ENCODE peak calls at places on chromosomes 5 and 9, in four cellular contexts. Y, S, U and W are unnamed samples.
A peak's percentile ranks its signal among the peaks of the same experiment; 100 is the strongest.

GRCh38 chr9:97307091-97307490 is 368 bp upstream of the CCDC180 start:
- DNase-seq in Y (peak; percentile 90), S (peak; percentile 82), U (peak; percentile 58), W (peak; percentile 85)

GRCh38 chr9:10366171-10366779 is 246.5 kb downstream of the PTPRD start:
- DNase-seq in Y (no peak), S (no peak), U (no peak), W (no peak)

GRCh38 chr9:124760719-124761118 is 10.4 kb downstream of the NR6A1 start:
- DNase-seq in Y (no peak), S (no peak), U (no peak), W (no peak)

GRCh38 chr5:54807421-54807820 is 178.0 kb downstream of the ESM1 start:
- DNase-seq in Y (no peak), S (no peak), U (no peak), W (no peak)

GRCh38 chr5:111227805-111228204 is 3.6 kb downstream of the CAMK4 start:
- DNase-seq in Y (no peak), S (no peak), U (no peak), W (peak; percentile 76)

GRCh38 chr5:131221888-131222287 is 42.0 kb upstream of the CDC42SE2 start:
- DNase-seq in Y (no peak), S (no peak), U (no peak), W (no peak)

GRCh38 chr5:156934450-156935211 is 28.4 kb downstream of the TIMD4 start:
- DNase-seq in Y (no peak), S (no peak), U (no peak), W (no peak)

GRCh38 chr5:167294861-167295685 is 996.4 kb upstream of the WWC1 start:
- DNase-seq in Y (no peak), S (no peak), U (no peak), W (no peak)

DNA sequence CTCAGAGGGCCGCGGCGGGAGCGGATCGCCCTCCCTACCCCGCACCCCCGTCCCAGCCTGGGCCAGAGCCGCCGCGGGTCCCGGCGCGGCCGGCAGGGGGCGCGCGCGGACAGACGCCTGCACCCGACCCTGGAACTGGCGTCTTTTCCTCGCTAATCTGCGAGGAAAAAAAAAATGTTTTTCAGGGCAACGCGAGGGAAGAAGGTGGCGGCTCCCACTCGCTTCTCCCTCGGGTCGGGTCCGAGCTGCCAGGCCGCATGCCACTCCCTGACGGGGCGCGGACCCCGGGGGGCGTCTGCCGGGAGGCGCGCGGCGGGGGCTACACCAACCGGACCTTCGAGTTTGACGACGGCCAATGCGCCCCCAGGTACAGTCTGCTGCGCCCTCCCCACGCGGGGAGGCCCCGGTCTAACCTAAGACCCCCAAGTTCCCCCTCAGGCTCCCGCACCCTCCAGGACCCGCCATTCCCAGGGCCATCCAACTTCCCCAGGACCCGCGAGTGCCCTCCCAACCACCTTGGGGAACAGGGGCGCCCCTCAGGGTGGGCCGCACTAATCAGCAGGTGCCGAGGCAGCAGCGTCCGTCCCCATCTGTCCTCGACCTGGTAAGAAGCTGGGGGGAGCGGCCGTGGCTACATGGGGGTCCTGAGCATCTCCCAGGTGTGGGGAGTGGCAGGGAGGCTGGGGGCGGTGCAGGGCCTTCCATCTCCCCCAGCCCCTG is at the start of gene KCNT1:
- DNase-seq in Y (no peak), S (peak; percentile 18), U (peak; percentile 92), W (no peak)
- TF ChIP-seq CTCF in Y (peak; percentile 96), S (peak; percentile 94), U (peak; percentile 91), W (peak; percentile 98)

GRCh38 chr9:136645903-136646754 is 16.6 kb upstream of the EGFL7 start:
- DNase-seq in Y (no peak), S (peak; percentile 18), U (peak; percentile 84), W (peak; percentile 89)
- TF ChIP-seq CTCF in Y (no peak), S (no peak), U (peak; percentile 63), W (peak; percentile 25)

DNA sequence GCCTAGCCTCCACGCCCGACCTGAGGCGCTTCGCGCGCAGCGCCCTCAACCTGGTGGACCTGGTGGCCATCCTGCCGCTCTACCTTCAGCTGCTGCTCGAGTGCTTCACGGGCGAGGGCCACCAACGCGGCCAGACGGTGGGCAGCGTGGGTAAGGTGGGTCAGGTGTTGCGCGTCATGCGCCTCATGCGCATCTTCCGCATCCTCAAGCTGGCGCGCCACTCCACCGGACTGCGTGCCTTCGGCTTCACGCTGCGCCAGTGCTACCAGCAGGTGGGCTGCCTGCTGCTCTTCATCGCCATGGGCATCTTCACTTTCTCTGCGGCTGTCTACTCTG is 1.4 kb downstream of the KCNV2 start:
- DNase-seq in Y (no peak), S (no peak), U (no peak), W (no peak)
- TF ChIP-seq CTCF in Y (no peak), S (no peak), U (no peak), W (no peak)

DNA sequence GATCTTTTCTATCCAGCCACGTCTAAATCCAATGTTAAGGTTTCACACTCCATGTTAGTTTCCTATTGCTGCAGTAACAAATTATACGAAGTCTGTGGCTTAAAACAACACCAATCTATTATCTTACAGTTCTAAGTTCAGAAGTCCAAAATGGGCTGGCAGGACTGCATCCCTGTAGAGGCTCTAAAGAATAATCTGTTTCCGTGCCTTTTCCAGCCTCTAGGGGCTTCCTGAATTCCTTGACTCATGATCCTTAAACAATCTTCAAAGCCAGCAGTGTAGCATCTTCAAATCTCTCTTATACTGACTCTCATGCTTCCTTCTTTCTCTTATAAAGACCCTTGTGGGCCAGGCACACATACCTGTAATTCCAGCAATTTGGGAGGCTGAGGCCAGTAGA is 6.8 kb downstream of the PLGRKT start:
- DNase-seq in Y (no peak), S (no peak), U (no peak), W (no peak)
- TF ChIP-seq CTCF in Y (no peak), S (no peak), U (no peak), W (no peak)

GRCh38 chr5:173831196-173831914 is 56.8 kb upstream of the CPEB4 start:
- DNase-seq in Y (no peak), S (no peak), U (peak; percentile 66), W (no peak)
- TF ChIP-seq CTCF in Y (no peak), S (no peak), U (peak; percentile 20), W (no peak)

DNA sequence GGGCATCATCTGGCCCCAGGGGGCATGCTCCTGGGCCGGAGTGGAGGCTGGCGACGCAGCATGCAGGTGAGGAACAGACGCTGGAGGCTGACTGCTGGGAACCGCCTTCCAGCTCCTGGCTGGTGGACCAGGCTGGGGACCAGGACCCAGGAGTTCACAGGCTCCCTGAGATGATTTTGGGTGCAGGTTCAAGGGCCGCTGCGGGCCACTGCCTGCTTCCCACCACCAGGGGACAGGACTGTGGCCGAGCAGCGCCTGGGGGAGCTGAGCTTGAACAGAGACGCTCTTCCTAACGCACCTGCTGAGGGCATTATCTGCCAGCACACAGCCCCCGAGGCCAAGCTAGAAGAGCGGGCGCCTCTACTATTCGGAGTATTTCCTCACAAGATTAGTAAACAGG is 132.1 kb upstream of the RAPGEF1 start:
- DNase-seq in Y (no peak), S (no peak), U (peak; percentile 27), W (peak; percentile 38)
- TF ChIP-seq CTCF in Y (no peak), S (no peak), U (peak; percentile 49), W (no peak)

GRCh38 chr5:129398279-129398678 is 61.8 kb upstream of the ADAMTS19 start:
- DNase-seq in Y (no peak), S (no peak), U (no peak), W (no peak)

GRCh38 chr5:129405222-129405621 is 54.9 kb upstream of the ADAMTS19 start:
- DNase-seq in Y (no peak), S (no peak), U (no peak), W (no peak)

GRCh38 chr5:129399069-129399468 is 61.0 kb upstream of the ADAMTS19 start:
- DNase-seq in Y (no peak), S (no peak), U (no peak), W (no peak)

GRCh38 chr5:129395247-129395646 is 64.9 kb upstream of the ADAMTS19 start:
- DNase-seq in Y (no peak), S (no peak), U (no peak), W (no peak)

GRCh38 chr5:129400395-129400983 is 59.6 kb upstream of the ADAMTS19 start:
- DNase-seq in Y (no peak), S (no peak), U (no peak), W (no peak)
- TF ChIP-seq CTCF in Y (no peak), S (no peak), U (no peak), W (no peak)

DNA sequence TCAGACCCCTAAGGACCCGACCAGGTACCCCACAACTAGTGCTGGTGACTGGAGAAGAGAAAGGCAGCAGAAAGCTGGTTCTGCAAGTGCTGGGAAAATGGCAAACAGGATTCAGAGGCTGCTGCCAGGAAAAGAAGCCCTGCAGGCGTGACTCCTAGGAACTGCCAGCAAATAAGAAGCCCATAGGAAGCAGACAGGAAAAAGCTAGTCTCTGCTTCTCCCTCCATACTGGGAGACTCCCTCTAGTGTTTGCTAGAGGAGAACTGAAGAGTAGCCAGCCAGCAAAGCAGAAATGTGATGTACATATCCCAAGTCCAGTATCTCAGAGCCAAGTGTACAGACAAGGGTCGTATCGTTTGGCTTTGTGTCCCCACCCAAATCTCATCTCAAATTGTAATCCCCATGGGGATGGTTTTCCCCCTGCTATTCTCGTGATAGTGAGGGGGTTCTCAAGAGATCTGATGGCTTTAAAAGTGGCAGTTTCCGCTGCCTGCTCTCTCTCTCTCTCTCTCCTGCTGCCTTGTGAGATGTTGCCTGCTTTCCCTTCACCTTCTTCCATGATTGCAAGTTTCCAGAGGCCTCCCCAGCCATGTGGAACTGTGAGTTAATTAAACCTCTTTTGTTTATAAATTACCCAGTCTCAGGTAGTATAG is 38.1 kb upstream of the TUSC1 start:
- DNase-seq in Y (no peak), S (peak; percentile 45), U (no peak), W (peak; percentile 30)
- TF ChIP-seq CTCF in Y (peak; percentile 27), S (no peak), U (no peak), W (no peak)